ENCODE peak calls at places on chromosomes 6 and 20, in seven cellular contexts. One of them, this sample, is unnamed.

GRCh38 chr20:63246490-63247284 is 7.6 kb downstream of the NKAIN4 start:
- DNase-seq in osteocyte: no peak
- DNase-seq in omental fat pad: no peak
- DNase-seq in left ventricle myocardium inferior: no peak
- DNase-seq in prostate gland: no peak
- DNase-seq in GM12865: no peak
- DNase-seq in endothelial cell of umbilical vein: no peak
- DNase-seq in this sample: no peak

GRCh38 chr20:33803921-33804337 is 7.2 kb upstream of the CHMP4B start:
- DNase-seq in osteocyte: no peak
- DNase-seq in omental fat pad: no peak
- DNase-seq in left ventricle myocardium inferior: no peak
- DNase-seq in prostate gland: no peak
- DNase-seq in GM12865: no peak
- DNase-seq in endothelial cell of umbilical vein: peak
- DNase-seq in this sample: no peak

GRCh38 chr20:48723308-48724264 is 104.2 kb downstream of the PREX1 start:
- DNase-seq in osteocyte: peak
- DNase-seq in omental fat pad: no peak
- DNase-seq in left ventricle myocardium inferior: no peak
- DNase-seq in prostate gland: no peak
- DNase-seq in GM12865: no peak
- DNase-seq in endothelial cell of umbilical vein: peak
- DNase-seq in this sample: no peak

GRCh38 chr6:144718431-144718830 is 433.3 kb downstream of the UTRN start:
- DNase-seq in osteocyte: no peak
- DNase-seq in omental fat pad: no peak
- DNase-seq in left ventricle myocardium inferior: no peak
- DNase-seq in prostate gland: no peak
- DNase-seq in GM12865: no peak
- DNase-seq in endothelial cell of umbilical vein: no peak
- DNase-seq in this sample: no peak

GRCh38 chr20:52103469-52103910 is 88.1 kb downstream of the ZFP64 start:
- DNase-seq in osteocyte: no peak
- DNase-seq in omental fat pad: no peak
- DNase-seq in left ventricle myocardium inferior: no peak
- DNase-seq in prostate gland: no peak
- DNase-seq in GM12865: no peak
- DNase-seq in endothelial cell of umbilical vein: peak
- DNase-seq in this sample: peak

GRCh38 chr6:107845777-107846176 is 21.7 kb upstream of the SCML4 start:
- DNase-seq in osteocyte: peak
- DNase-seq in omental fat pad: no peak
- DNase-seq in left ventricle myocardium inferior: no peak
- DNase-seq in prostate gland: no peak
- DNase-seq in GM12865: no peak
- DNase-seq in endothelial cell of umbilical vein: no peak
- DNase-seq in this sample: no peak

GRCh38 chr6:134288538-134289203 is 29.2 kb downstream of the SGK1 start:
- DNase-seq in osteocyte: no peak
- DNase-seq in omental fat pad: no peak
- DNase-seq in left ventricle myocardium inferior: no peak
- DNase-seq in prostate gland: no peak
- DNase-seq in GM12865: peak
- DNase-seq in endothelial cell of umbilical vein: peak
- DNase-seq in this sample: peak

GRCh38 chr6:56448056-56448455 is 194.6 kb downstream of the DST start:
- DNase-seq in osteocyte: no peak
- DNase-seq in omental fat pad: no peak
- DNase-seq in left ventricle myocardium inferior: no peak
- DNase-seq in prostate gland: no peak
- DNase-seq in GM12865: no peak
- DNase-seq in endothelial cell of umbilical vein: peak
- DNase-seq in this sample: no peak

GRCh38 chr6:7419065-7419464 is 29.5 kb downstream of the RIOK1 start:
- DNase-seq in osteocyte: no peak
- DNase-seq in omental fat pad: no peak
- DNase-seq in left ventricle myocardium inferior: no peak
- DNase-seq in prostate gland: no peak
- DNase-seq in GM12865: no peak
- DNase-seq in endothelial cell of umbilical vein: no peak
- DNase-seq in this sample: no peak

GRCh38 chr6:156988276-156989158 is 211.3 kb downstream of the ARID1B start:
- DNase-seq in osteocyte: no peak
- DNase-seq in omental fat pad: no peak
- DNase-seq in left ventricle myocardium inferior: no peak
- DNase-seq in prostate gland: no peak
- DNase-seq in GM12865: peak
- DNase-seq in endothelial cell of umbilical vein: no peak
- DNase-seq in this sample: peak

GRCh38 chr6:137717074-137718073 is 149.7 kb upstream of the TNFAIP3 start:
- DNase-seq in osteocyte: no peak
- DNase-seq in omental fat pad: no peak
- DNase-seq in left ventricle myocardium inferior: no peak
- DNase-seq in prostate gland: no peak
- DNase-seq in GM12865: peak
- DNase-seq in endothelial cell of umbilical vein: no peak
- DNase-seq in this sample: no peak

GRCh38 chr20:46164166-46164565 is 46.1 kb downstream of the CD40 start:
- DNase-seq in osteocyte: no peak
- DNase-seq in omental fat pad: no peak
- DNase-seq in left ventricle myocardium inferior: no peak
- DNase-seq in prostate gland: no peak
- DNase-seq in GM12865: no peak
- DNase-seq in endothelial cell of umbilical vein: no peak
- DNase-seq in this sample: no peak

GRCh38 chr20:15162061-15162740 is 824.8 kb upstream of the FLRT3 start:
- DNase-seq in osteocyte: no peak
- DNase-seq in omental fat pad: no peak
- DNase-seq in left ventricle myocardium inferior: no peak
- DNase-seq in prostate gland: no peak
- DNase-seq in GM12865: peak
- DNase-seq in endothelial cell of umbilical vein: no peak
- DNase-seq in this sample: peak

GRCh38 chr20:45944151-45944964 is 9.9 kb downstream of the PCIF1 start:
- DNase-seq in osteocyte: no peak
- DNase-seq in omental fat pad: no peak
- DNase-seq in left ventricle myocardium inferior: no peak
- DNase-seq in prostate gland: no peak
- DNase-seq in GM12865: no peak
- DNase-seq in endothelial cell of umbilical vein: no peak
- DNase-seq in this sample: no peak

GRCh38 chr6:28977351-28978136 is 27.6 kb downstream of the ZNF311 start:
- DNase-seq in osteocyte: no peak
- DNase-seq in omental fat pad: no peak
- DNase-seq in left ventricle myocardium inferior: no peak
- DNase-seq in prostate gland: no peak
- DNase-seq in GM12865: peak
- DNase-seq in endothelial cell of umbilical vein: peak
- DNase-seq in this sample: no peak

GRCh38 chr6:17630511-17631073 is 30.5 kb downstream of the FAM8A1 start:
- DNase-seq in osteocyte: no peak
- DNase-seq in omental fat pad: no peak
- DNase-seq in left ventricle myocardium inferior: no peak
- DNase-seq in prostate gland: peak
- DNase-seq in GM12865: no peak
- DNase-seq in endothelial cell of umbilical vein: no peak
- DNase-seq in this sample: no peak

GRCh38 chr20:57178582-57179112 is 87.8 kb downstream of the BMP7 start:
- DNase-seq in osteocyte: no peak
- DNase-seq in omental fat pad: no peak
- DNase-seq in left ventricle myocardium inferior: no peak
- DNase-seq in prostate gland: no peak
- DNase-seq in GM12865: no peak
- DNase-seq in endothelial cell of umbilical vein: no peak
- DNase-seq in this sample: no peak

GRCh38 chr6:43308101-43308989 is at the start of gene CRIP3:
- DNase-seq in osteocyte: no peak
- DNase-seq in omental fat pad: no peak
- DNase-seq in left ventricle myocardium inferior: peak
- DNase-seq in prostate gland: peak
- DNase-seq in GM12865: peak
- DNase-seq in endothelial cell of umbilical vein: no peak
- DNase-seq in this sample: peak

GRCh38 chr20:57919059-57919458 is 209.2 kb upstream of the PMEPA1 start:
- DNase-seq in osteocyte: no peak
- DNase-seq in omental fat pad: no peak
- DNase-seq in left ventricle myocardium inferior: no peak
- DNase-seq in prostate gland: no peak
- DNase-seq in GM12865: no peak
- DNase-seq in endothelial cell of umbilical vein: no peak
- DNase-seq in this sample: no peak

GRCh38 chr6:69796081-69796626 is 656 bp downstream of the LMBRD1 start:
- DNase-seq in osteocyte: no peak
- DNase-seq in omental fat pad: peak
- DNase-seq in left ventricle myocardium inferior: no peak
- DNase-seq in prostate gland: peak
- DNase-seq in GM12865: peak
- DNase-seq in endothelial cell of umbilical vein: peak
- DNase-seq in this sample: peak

GRCh38 chr20:768426-768978 is at the start of gene SLC52A3:
- DNase-seq in osteocyte: no peak
- DNase-seq in omental fat pad: no peak
- DNase-seq in left ventricle myocardium inferior: peak
- DNase-seq in prostate gland: peak
- DNase-seq in GM12865: no peak
- DNase-seq in endothelial cell of umbilical vein: no peak
- DNase-seq in this sample: no peak
- TF ChIP-seq CTCF in osteocyte: no peak
- TF ChIP-seq CTCF in omental fat pad: no peak
- TF ChIP-seq CTCF in left ventricle myocardium inferior: peak
- TF ChIP-seq CTCF in prostate gland: no peak
- TF ChIP-seq CTCF in GM12865: peak
- TF ChIP-seq CTCF in endothelial cell of umbilical vein: no peak
- TF ChIP-seq CTCF in this sample: no peak

DNA sequence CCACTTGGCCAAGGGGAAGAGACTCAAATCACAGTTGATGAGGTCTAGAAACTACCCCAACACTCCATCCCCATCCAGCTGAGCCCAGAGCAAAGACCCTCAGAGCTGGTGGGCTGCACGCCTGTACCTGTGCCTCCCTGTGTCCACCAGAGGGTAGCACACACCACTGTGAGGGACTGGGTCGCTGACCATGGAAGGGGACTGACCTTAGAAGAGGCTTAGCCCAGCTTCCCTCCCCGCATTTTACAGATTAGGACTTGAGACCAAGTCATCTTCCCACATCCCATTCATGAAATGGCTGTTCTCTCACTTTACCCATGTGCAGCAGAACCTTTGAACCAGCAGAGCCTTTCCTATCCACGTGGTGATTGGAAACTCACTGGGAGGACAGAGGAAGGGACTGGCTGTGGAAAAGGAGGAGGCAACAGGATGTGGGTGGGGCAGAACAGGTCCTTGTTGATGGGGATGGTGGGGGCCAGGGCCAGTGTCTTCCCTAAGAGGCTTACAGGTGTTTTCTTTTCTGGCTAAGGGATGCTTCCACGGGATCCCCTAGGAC is 44.3 kb downstream of the CPXM1 start:
- DNase-seq in osteocyte: no peak
- DNase-seq in omental fat pad: no peak
- DNase-seq in left ventricle myocardium inferior: no peak
- DNase-seq in prostate gland: no peak
- DNase-seq in GM12865: peak
- DNase-seq in endothelial cell of umbilical vein: peak
- DNase-seq in this sample: no peak
- TF ChIP-seq CTCF in osteocyte: peak
- TF ChIP-seq CTCF in omental fat pad: no peak
- TF ChIP-seq CTCF in left ventricle myocardium inferior: peak
- TF ChIP-seq CTCF in prostate gland: peak
- TF ChIP-seq CTCF in GM12865: peak
- TF ChIP-seq CTCF in endothelial cell of umbilical vein: peak
- TF ChIP-seq CTCF in this sample: no peak

DNA sequence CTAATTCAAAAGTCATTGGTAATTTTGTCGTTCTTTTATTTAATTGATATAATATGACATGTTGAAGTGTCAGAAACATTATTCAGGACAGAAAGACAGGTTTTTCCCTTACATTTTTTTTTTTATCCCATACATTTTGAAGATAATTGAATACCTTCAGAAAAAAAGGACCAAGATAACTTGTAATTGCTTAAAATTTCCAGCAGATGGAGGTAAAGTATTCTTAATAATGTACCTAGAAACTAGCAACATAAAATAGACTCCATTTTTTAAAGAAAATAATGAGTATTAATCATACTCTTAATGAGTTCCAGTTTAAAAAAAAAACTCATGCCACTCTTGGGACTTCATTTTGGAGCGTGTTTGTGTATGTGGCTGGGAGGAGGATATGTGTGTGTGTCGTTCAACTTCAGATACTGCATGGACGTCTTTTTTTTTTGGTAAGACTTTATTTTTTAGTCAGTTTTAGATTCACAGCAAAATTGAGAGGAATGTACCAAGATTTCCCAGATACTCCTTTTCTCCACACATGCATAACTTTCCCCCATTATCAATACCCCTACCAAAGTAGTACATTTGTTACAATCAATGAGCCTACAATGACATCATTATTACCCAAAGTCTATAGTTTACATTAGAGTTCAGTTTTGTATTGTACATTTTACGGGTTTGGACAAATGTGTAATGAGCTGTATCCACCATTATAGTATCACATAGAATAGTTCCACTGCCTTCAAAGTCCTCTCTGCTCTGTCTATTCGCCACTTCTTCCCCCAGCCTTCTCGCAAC is 79.4 kb downstream of the ROS1 start:
- DNase-seq in osteocyte: no peak
- DNase-seq in omental fat pad: no peak
- DNase-seq in left ventricle myocardium inferior: no peak
- DNase-seq in prostate gland: no peak
- DNase-seq in GM12865: no peak
- DNase-seq in endothelial cell of umbilical vein: peak
- DNase-seq in this sample: peak
- TF ChIP-seq CTCF in osteocyte: peak
- TF ChIP-seq CTCF in omental fat pad: no peak
- TF ChIP-seq CTCF in left ventricle myocardium inferior: peak
- TF ChIP-seq CTCF in prostate gland: no peak
- TF ChIP-seq CTCF in GM12865: peak
- TF ChIP-seq CTCF in endothelial cell of umbilical vein: peak
- TF ChIP-seq CTCF in this sample: no peak

GRCh38 chr6:14964901-14965300 is 281.0 kb upstream of the JARID2 start:
- DNase-seq in osteocyte: no peak
- DNase-seq in omental fat pad: no peak
- DNase-seq in left ventricle myocardium inferior: no peak
- DNase-seq in prostate gland: no peak
- DNase-seq in GM12865: no peak
- DNase-seq in endothelial cell of umbilical vein: no peak
- DNase-seq in this sample: no peak

GRCh38 chr6:14966902-14967711 is 278.8 kb upstream of the JARID2 start:
- DNase-seq in osteocyte: no peak
- DNase-seq in omental fat pad: no peak
- DNase-seq in left ventricle myocardium inferior: no peak
- DNase-seq in prostate gland: no peak
- DNase-seq in GM12865: peak
- DNase-seq in endothelial cell of umbilical vein: no peak
- DNase-seq in this sample: no peak

GRCh38 chr6:14965340-14966102 is 280.3 kb upstream of the JARID2 start:
- DNase-seq in osteocyte: no peak
- DNase-seq in omental fat pad: no peak
- DNase-seq in left ventricle myocardium inferior: no peak
- DNase-seq in prostate gland: no peak
- DNase-seq in GM12865: no peak
- DNase-seq in endothelial cell of umbilical vein: no peak
- DNase-seq in this sample: no peak

GRCh38 chr6:14966111-14966901 is 279.6 kb upstream of the JARID2 start:
- DNase-seq in osteocyte: no peak
- DNase-seq in omental fat pad: no peak
- DNase-seq in left ventricle myocardium inferior: no peak
- DNase-seq in prostate gland: no peak
- DNase-seq in GM12865: no peak
- DNase-seq in endothelial cell of umbilical vein: no peak
- DNase-seq in this sample: no peak

GRCh38 chr6:14964486-14964885 is 281.4 kb upstream of the JARID2 start:
- DNase-seq in osteocyte: no peak
- DNase-seq in omental fat pad: no peak
- DNase-seq in left ventricle myocardium inferior: no peak
- DNase-seq in prostate gland: no peak
- DNase-seq in GM12865: no peak
- DNase-seq in endothelial cell of umbilical vein: no peak
- DNase-seq in this sample: no peak
- TF ChIP-seq CTCF in osteocyte: no peak
- TF ChIP-seq CTCF in omental fat pad: no peak
- TF ChIP-seq CTCF in left ventricle myocardium inferior: no peak
- TF ChIP-seq CTCF in prostate gland: no peak
- TF ChIP-seq CTCF in GM12865: no peak
- TF ChIP-seq CTCF in endothelial cell of umbilical vein: no peak
- TF ChIP-seq CTCF in this sample: no peak